ENCODE peak calls at places on chromosomes 5 and 9, in four cellular contexts. One of them, this sample, is unnamed.

GRCh38 chr9:134605351-134605968 is 36.1 kb upstream of the COL5A1 start:
- DNase-seq in HepG2: no peak
- DNase-seq in H1: no peak
- DNase-seq in K562: no peak
- DNase-seq in this sample: no peak

GRCh38 chr9:130262771-130263170 is 2.8 kb upstream of the HMCN2 start:
- DNase-seq in HepG2: no peak
- DNase-seq in H1: no peak
- DNase-seq in K562: no peak
- DNase-seq in this sample: no peak

GRCh38 chr5:149869266-149869875 is 75.2 kb downstream of the PDE6A start:
- DNase-seq in HepG2: no peak
- DNase-seq in H1: no peak
- DNase-seq in K562: no peak
- DNase-seq in this sample: no peak

GRCh38 chr9:37037744-37038640 is 3.9 kb upstream of the PAX5 start:
- DNase-seq in HepG2: no peak
- DNase-seq in H1: peak; percentile 83
- DNase-seq in K562: no peak
- DNase-seq in this sample: no peak

GRCh38 chr5:10891193-10891592 is 130.2 kb upstream of the DAP start:
- DNase-seq in HepG2: no peak
- DNase-seq in H1: no peak
- DNase-seq in K562: no peak
- DNase-seq in this sample: no peak

GRCh38 chr5:131272365-131273123 is 8.7 kb downstream of the CDC42SE2 start:
- DNase-seq in HepG2: no peak
- DNase-seq in H1: no peak
- DNase-seq in K562: no peak
- DNase-seq in this sample: no peak

GRCh38 chr9:113361304-113362018 is 12.1 kb downstream of the BSPRY start:
- DNase-seq in HepG2: no peak
- DNase-seq in H1: no peak
- DNase-seq in K562: no peak
- DNase-seq in this sample: peak; percentile 35

GRCh38 chr5:113065626-113066025 is 89.0 kb downstream of the DCP2 start:
- DNase-seq in HepG2: no peak
- DNase-seq in H1: no peak
- DNase-seq in K562: no peak
- DNase-seq in this sample: no peak

GRCh38 chr5:142807378-142807911 is 37.3 kb downstream of the ARHGAP26 start:
- DNase-seq in HepG2: peak; percentile 97
- DNase-seq in H1: no peak
- DNase-seq in K562: no peak
- DNase-seq in this sample: no peak

GRCh38 chr5:134975843-134976242 is 8.1 kb downstream of the CATSPER3 start:
- DNase-seq in HepG2: no peak
- DNase-seq in H1: no peak
- DNase-seq in K562: no peak
- DNase-seq in this sample: no peak

GRCh38 chr5:43156388-43156787 is 35.6 kb upstream of the NIM1K start:
- DNase-seq in HepG2: no peak
- DNase-seq in H1: no peak
- DNase-seq in K562: no peak
- DNase-seq in this sample: no peak

GRCh38 chr5:72301557-72301956 is 18.5 kb downstream of the MRPS27 start:
- DNase-seq in HepG2: no peak
- DNase-seq in H1: no peak
- DNase-seq in K562: no peak
- DNase-seq in this sample: no peak

GRCh38 chr9:128624566-128624965 is 32.1 kb downstream of the DYNC2I2 start:
- DNase-seq in HepG2: no peak
- DNase-seq in H1: no peak
- DNase-seq in K562: no peak
- DNase-seq in this sample: no peak

GRCh38 chr5:64213568-64213967 is 47.9 kb downstream of the RNF180 start:
- DNase-seq in HepG2: no peak
- DNase-seq in H1: no peak
- DNase-seq in K562: no peak
- DNase-seq in this sample: no peak

GRCh38 chr9:101514056-101514455 is 19.6 kb upstream of the RNF20 start:
- DNase-seq in HepG2: no peak
- DNase-seq in H1: no peak
- DNase-seq in K562: no peak
- DNase-seq in this sample: no peak

GRCh38 chr5:137361275-137361674 is 137.9 kb downstream of the SPOCK1 start:
- DNase-seq in HepG2: no peak
- DNase-seq in H1: no peak
- DNase-seq in K562: no peak
- DNase-seq in this sample: peak; percentile 94

GRCh38 chr9:15967068-15967467 is 414.2 kb downstream of the CCDC171 start:
- DNase-seq in HepG2: no peak
- DNase-seq in H1: no peak
- DNase-seq in K562: no peak
- DNase-seq in this sample: no peak

GRCh38 chr5:132808866-132809265 is 4.2 kb upstream of the SOWAHA start:
- DNase-seq in HepG2: no peak
- DNase-seq in H1: no peak
- DNase-seq in K562: no peak
- DNase-seq in this sample: no peak

GRCh38 chr9:124493218-124493617 is 14.0 kb downstream of the NR5A1 start:
- DNase-seq in HepG2: no peak
- DNase-seq in H1: no peak
- DNase-seq in K562: no peak
- DNase-seq in this sample: no peak
- TF ChIP-seq JUN in HepG2: no peak
- TF ChIP-seq JUN in H1: no peak
- TF ChIP-seq JUN in K562: no peak
- TF ChIP-seq JUN in this sample: no peak

GRCh38 chr9:72400866-72401265 is 35.9 kb upstream of the ZFAND5 start:
- DNase-seq in HepG2: no peak
- DNase-seq in H1: no peak
- DNase-seq in K562: no peak
- DNase-seq in this sample: no peak
- TF ChIP-seq MAX in HepG2: no peak
- TF ChIP-seq MAX in H1: no peak
- TF ChIP-seq MAX in K562: no peak
- TF ChIP-seq MAX in this sample: no peak

DNA sequence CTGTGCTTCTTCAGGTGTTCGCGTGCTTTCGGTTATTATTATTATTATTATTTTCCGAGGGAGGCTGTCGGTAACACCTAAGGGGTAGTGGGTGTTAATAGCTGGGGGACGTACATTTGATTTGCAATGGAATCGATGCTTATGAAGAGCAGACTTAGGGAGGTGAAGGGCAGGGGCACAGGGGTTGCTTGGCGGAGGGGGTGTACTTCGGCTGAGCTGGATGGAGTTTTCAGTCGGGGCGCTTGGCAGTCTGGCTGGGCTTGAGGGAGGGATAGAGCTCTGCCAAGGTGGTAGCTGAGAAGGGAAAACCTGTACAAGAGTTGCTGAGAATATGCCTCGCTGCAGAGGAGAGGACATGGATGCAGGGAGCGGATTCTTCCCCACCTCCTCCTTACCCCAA is 611 bp upstream of the PTPRD start:
- DNase-seq in HepG2: no peak
- DNase-seq in H1: peak; percentile 49
- DNase-seq in K562: no peak
- DNase-seq in this sample: no peak
- TF ChIP-seq EZH2 in HepG2: no peak
- TF ChIP-seq EZH2 in H1: no peak
- TF ChIP-seq EZH2 in K562: no peak
- TF ChIP-seq EZH2 in this sample: peak; percentile 70

DNA sequence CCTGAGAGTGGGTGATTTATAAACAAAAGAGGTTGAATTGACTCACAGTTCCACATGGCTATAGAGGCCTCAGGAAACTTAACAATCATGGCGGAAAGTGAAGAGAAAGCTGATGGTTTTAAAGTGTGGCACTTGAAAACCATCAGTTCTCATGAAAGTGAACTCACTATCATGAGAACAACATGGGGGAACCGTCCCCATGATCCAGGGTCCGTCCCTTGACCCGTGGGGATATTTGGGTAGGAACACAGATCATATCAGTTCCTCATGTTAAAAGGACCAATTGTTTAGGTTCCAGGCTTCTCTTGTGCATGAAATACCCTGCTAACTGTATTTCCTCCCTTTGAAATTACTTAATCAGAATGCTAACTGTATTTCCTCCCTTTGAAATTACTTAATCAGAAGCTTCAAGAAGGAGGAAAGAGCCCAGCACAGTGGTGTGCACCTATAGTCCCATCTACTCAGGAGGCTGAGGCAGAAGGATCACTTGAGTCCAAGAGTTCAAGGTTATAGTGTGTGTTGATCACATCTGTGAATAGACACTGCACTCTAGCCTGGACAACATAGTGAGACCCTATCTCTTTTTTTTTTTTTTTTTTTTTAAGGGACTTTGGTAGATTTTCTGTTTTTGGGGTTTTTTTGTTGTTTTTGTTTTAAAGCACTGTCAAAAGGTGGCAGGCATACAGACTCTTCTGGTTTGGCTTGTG is 24.8 kb downstream of the TTC1 start:
- DNase-seq in HepG2: no peak
- DNase-seq in H1: no peak
- DNase-seq in K562: no peak
- DNase-seq in this sample: peak; percentile 24
- TF ChIP-seq JUN in HepG2: no peak
- TF ChIP-seq JUN in H1: no peak
- TF ChIP-seq JUN in K562: no peak
- TF ChIP-seq JUN in this sample: no peak

GRCh38 chr5:181035991-181036815 is 3.9 kb upstream of the BTNL9 start:
- DNase-seq in HepG2: no peak
- DNase-seq in H1: peak; percentile 47
- DNase-seq in K562: no peak
- DNase-seq in this sample: no peak
- TF ChIP-seq MAX in HepG2: no peak
- TF ChIP-seq MAX in H1: no peak
- TF ChIP-seq MAX in K562: no peak
- TF ChIP-seq MAX in this sample: no peak

DNA sequence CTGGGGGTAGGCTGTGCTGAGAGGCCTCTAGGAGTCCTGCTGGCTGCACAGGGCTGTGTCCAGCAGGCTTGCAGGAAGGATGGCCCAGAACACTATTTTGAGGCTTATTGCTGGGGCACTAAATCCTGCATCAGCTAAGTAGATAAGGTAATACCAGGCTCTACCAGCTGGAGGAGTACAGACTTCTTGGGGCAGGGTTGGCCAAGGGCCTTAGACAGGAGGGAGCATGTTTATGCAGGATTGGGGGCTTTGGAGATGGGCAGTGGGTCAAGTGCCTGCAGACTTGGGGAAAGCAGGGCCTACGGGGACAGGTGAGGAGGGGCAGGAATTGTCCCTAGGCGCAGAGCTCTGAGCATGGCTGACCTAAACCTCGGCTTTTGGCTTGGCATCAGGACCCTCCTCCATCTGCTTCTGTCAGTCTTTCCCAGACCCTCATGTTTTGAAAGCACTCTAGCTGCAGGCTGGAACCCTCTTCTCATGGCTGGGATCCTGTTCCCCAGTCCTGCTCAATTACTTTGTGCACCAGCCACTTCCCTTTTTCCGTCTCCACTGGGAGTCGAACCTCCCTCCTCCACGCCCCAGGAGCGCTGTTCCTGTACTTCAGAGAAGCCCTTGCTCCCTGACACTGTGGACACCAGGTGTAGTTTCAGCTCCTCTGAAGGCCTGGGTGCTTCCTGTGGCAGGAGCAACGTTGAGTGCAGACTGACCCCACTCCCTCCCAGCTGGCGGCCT is 61.0 kb upstream of the SPTLC1 start:
- DNase-seq in HepG2: no peak
- DNase-seq in H1: no peak
- DNase-seq in K562: peak; percentile 31
- DNase-seq in this sample: no peak
- TF ChIP-seq EZH2 in HepG2: no peak
- TF ChIP-seq EZH2 in H1: no peak
- TF ChIP-seq EZH2 in K562: no peak
- TF ChIP-seq EZH2 in this sample: no peak